ENCODE peak calls at places on chromosomes 11 and 22, in nine cellular contexts. Z is mesendoderm, S is fibroblast of lung, L is pancreas, I is neural progenitor cell, V is kidney, J is cardiac muscle cell, Q is HCT116, F is right lobe of liver. R is an unnamed sample.

GRCh38 chr11:119167933-119168332 is 592 bp upstream of the NLRX1 start:
- DNase-seq in Z (no peak), S (no peak), L (no peak), I (no peak), V (no peak), J (no peak), Q (no peak), F (no peak), R (no peak)

GRCh38 chr11:29306527-29306926 is 710.3 kb downstream of the KCNA4 start:
- DNase-seq in Z (no peak), S (peak; percentile 72), L (no peak), I (no peak), V (no peak), J (no peak), Q (no peak), F (no peak), R (no peak)

GRCh38 chr11:123195182-123196059 is at the start of gene CLMP:
- DNase-seq in Z (peak; percentile 89), S (peak; percentile 82), L (no peak), I (peak; percentile 71), V (peak; percentile 89), J (peak; percentile 35), Q (no peak), F (no peak), R (peak; percentile 50)

GRCh38 chr22:18063311-18063710 is 14.5 kb upstream of the PEX26 start:
- DNase-seq in Z (no peak), S (no peak), L (no peak), I (no peak), V (no peak), J (no peak), Q (no peak), F (no peak), R (peak; percentile 90)

GRCh38 chr11:128701086-128701485 is 7.2 kb downstream of the FLI1 start:
- DNase-seq in Z (no peak), S (no peak), L (no peak), I (no peak), V (no peak), J (no peak), Q (no peak), F (no peak), R (no peak)

GRCh38 chr11:4848908-4849307 is at the start of gene OR51S1:
- DNase-seq in Z (no peak), S (no peak), L (no peak), I (no peak), V (no peak), J (no peak), Q (no peak), F (peak; percentile 57), R (no peak)

GRCh38 chr22:48902001-48902869 is 925.4 kb downstream of the BRD1 start:
- DNase-seq in Z (no peak), S (no peak), L (no peak), I (no peak), V (no peak), J (no peak), Q (no peak), F (no peak), R (no peak)

GRCh38 chr22:24043957-24044356 is 32.9 kb downstream of the CABIN1 start:
- DNase-seq in Z (no peak), S (no peak), L (no peak), I (no peak), V (no peak), J (no peak), Q (no peak), F (no peak), R (no peak)

GRCh38 chr11:134046681-134047449 is 22.0 kb upstream of the JAM3 start:
- DNase-seq in Z (peak; percentile 53), S (no peak), L (no peak), I (no peak), V (no peak), J (no peak), Q (no peak), F (no peak), R (no peak)

GRCh38 chr11:2750601-2751522 is 51.1 kb upstream of the KCNQ1OT1 start:
- DNase-seq in Z (no peak), S (no peak), L (no peak), I (peak; percentile 50), V (peak; percentile 82), J (no peak), Q (no peak), F (peak; percentile 21), R (peak; percentile 67)

GRCh38 chr22:30425327-30425615 is 297 bp upstream of the MTFP1 start:
- DNase-seq in Z (no peak), S (no peak), L (no peak), I (no peak), V (peak; percentile 61), J (no peak), Q (no peak), F (no peak), R (no peak)
- H3K4me1 ChIP-seq in Z (peaks cover 17% of the 10 kb centered on the region), S (peaks cover 34% of the 10 kb centered on the region), L (peaks cover 24% of the 10 kb centered on the region), I (peaks cover 10% of the 10 kb centered on the region), V (peaks cover 26% of the 10 kb centered on the region), J (peaks cover 20% of the 10 kb centered on the region), Q (peaks cover 64% of the 10 kb centered on the region), F (peaks cover 54% of the 10 kb centered on the region), R (peaks cover 19% of the 10 kb centered on the region)

DNA sequence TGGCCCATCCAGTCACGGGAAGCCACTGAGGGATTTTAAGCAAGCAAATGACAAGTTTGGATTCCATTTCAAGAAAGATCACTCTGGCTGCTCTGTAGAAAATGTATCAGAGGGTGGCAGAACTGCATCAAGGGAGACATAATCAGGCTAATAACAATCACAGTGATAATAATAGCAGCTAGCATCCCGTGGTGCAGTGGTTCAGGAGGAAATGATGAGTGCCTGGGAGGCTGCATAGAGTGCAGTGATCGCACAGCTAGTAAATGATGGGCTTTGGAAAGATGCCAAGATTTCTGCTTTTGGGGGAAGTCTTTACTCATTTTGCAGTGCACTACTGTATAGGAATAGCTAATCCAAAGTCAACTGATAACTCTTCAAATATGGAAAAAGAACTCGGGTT is 35.8 kb downstream of the TNRC6B start:
- DNase-seq in Z (no peak), S (no peak), L (no peak), I (no peak), V (no peak), J (no peak), Q (no peak), F (no peak), R (no peak)
- H3K4me3 ChIP-seq in Z (no peak overlapping the region), S (no peak overlapping the region), L (no peak overlapping the region), I (no peak overlapping the region), V (no peak overlapping the region), J (no peak overlapping the region), Q (no peak overlapping the region), F (no peak overlapping the region), R (no peak overlapping the region)

GRCh38 chr11:131840542-131840941 is 470.1 kb downstream of the NTM start:
- DNase-seq in Z (no peak), S (no peak), L (no peak), I (no peak), V (no peak), J (no peak), Q (no peak), F (no peak), R (no peak)

GRCh38 chr11:131839326-131839725 is 468.9 kb downstream of the NTM start:
- DNase-seq in Z (no peak), S (no peak), L (no peak), I (no peak), V (no peak), J (no peak), Q (no peak), F (no peak), R (no peak)

GRCh38 chr11:131845255-131845654 is 474.8 kb downstream of the NTM start:
- DNase-seq in Z (peak; percentile 54), S (no peak), L (no peak), I (no peak), V (no peak), J (no peak), Q (no peak), F (no peak), R (no peak)

GRCh38 chr11:131841028-131841427 is 470.6 kb downstream of the NTM start:
- DNase-seq in Z (no peak), S (peak; percentile 57), L (no peak), I (no peak), V (no peak), J (no peak), Q (no peak), F (no peak), R (no peak)

DNA sequence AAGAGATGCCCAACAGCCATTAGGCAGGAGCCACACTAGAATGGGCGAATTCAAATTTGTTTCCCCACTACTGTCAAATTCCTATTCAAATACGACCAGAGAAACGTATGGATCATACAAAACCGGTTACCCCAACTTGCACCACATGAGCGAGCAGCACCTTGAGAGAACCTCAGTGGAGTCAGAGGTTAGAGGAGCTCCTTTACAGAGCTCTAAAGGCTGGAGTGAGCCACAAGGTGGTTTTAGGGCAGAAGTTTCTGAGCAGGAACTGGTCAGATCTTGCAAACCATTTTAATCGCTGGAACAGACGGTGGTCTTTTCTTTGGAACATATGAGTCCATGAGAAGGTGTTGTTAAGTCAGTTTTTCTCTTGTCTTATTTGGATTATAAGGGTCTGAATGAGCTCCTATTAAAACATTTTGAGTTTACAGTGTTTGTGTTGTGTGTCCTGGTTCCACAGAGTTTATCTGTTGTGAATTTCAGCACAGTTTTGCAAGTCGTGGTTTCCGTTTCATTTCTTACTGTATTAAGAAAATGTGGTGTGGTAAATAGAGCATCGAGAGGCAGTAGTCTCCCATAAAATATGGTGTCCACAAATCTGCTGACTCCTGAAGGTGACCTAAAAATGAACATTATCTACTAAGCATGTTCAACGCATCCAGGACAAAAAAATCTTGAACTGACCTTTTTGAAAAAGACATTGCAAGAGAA is 471.7 kb downstream of the NTM start:
- DNase-seq in Z (no peak), S (no peak), L (no peak), I (no peak), V (no peak), J (no peak), Q (no peak), F (no peak), R (no peak)
- H3K4me1 ChIP-seq in Z (no peaks in the 10 kb centered on the region), S (no peaks in the 10 kb centered on the region), L (no peaks in the 10 kb centered on the region), I (peaks cover 27% of the 10 kb centered on the region), V (no peaks in the 10 kb centered on the region), J (no peaks in the 10 kb centered on the region), Q (no peaks in the 10 kb centered on the region), F (no peaks in the 10 kb centered on the region), R (no peaks in the 10 kb centered on the region)

GRCh38 chr11:87368876-87369480 is 331.2 kb downstream of the TMEM135 start:
- DNase-seq in Z (peak; percentile 84), S (no peak), L (no peak), I (no peak), V (no peak), J (peak; percentile 28), Q (no peak), F (no peak), R (no peak)
- H3K4me3 ChIP-seq in Z (no peak overlapping the region), S (no peak overlapping the region), L (no peak overlapping the region), I (no peak overlapping the region), V (no peak overlapping the region), J (no peak overlapping the region), Q (no peak overlapping the region), F (no peak overlapping the region), R (no peak overlapping the region)

R was measured in SJCRH30.